ENCODE peak calls at places on chromosomes 6 and 20, in five cellular contexts. F, O, I, Z and Y are unnamed samples.

GRCh38 chr6:13428528-13429405 is 58.6 kb downstream of the GFOD1 start:
- DNase-seq in I (no peak), O (no peak), F (no peak), Z (peak), Y (no peak)

GRCh38 chr6:99073223-99073622 is 125.5 kb upstream of the FBXL4 start:
- DNase-seq in F (no peak), Z (no peak), O (no peak), I (no peak), Y (no peak)

GRCh38 chr6:28838289-28838633 is 85.5 kb downstream of the TRIM27 start:
- DNase-seq in O (peak), F (peak), Z (peak), I (peak), Y (peak)

GRCh38 chr20:39961667-39962066 is 727.4 kb downstream of the MAFB start:
- DNase-seq in F (no peak), I (no peak), Z (peak), O (no peak), Y (no peak)

GRCh38 chr6:164045082-164045481 is 630.6 kb downstream of the QKI start:
- DNase-seq in O (no peak), F (no peak), I (no peak), Z (no peak), Y (no peak)

GRCh38 chr6:147936703-147937102 is 405.9 kb upstream of the SASH1 start:
- DNase-seq in O (no peak), I (no peak), Z (no peak), F (no peak), Y (no peak)

GRCh38 chr6:109800771-109801170 is 109.7 kb downstream of the FIG4 start:
- DNase-seq in Z (no peak), F (no peak), I (no peak), O (no peak), Y (no peak)

GRCh38 chr6:2229742-2230141 is 15.7 kb downstream of the GMDS start:
- DNase-seq in F (no peak), I (no peak), O (no peak), Z (peak), Y (no peak)

GRCh38 chr20:40717343-40717865 is 28.4 kb upstream of the MAFB start:
- DNase-seq in I (no peak), O (no peak), F (no peak), Z (no peak), Y (no peak)

GRCh38 chr20:25452333-25452732 is 44.9 kb downstream of the GINS1 start:
- DNase-seq in I (no peak), F (no peak), Z (no peak), O (no peak), Y (no peak)

GRCh38 chr6:140663772-140664171 is 1289.3 kb upstream of the CITED2 start:
- DNase-seq in I (no peak), O (no peak), Z (no peak), F (no peak), Y (no peak)

GRCh38 chr6:142947702-142948480 is 2.9 kb upstream of the HIVEP2 start:
- DNase-seq in F (no peak), Z (no peak), I (no peak), O (no peak), Y (no peak)

GRCh38 chr6:139409026-139409425 is 34.6 kb upstream of the CITED2 start:
- DNase-seq in F (no peak), I (no peak), Z (no peak), O (no peak), Y (peak)

GRCh38 chr6:147053311-147053921 is 150.8 kb upstream of the STXBP5 start:
- DNase-seq in Z (peak), F (no peak), O (no peak), I (no peak), Y (no peak)

GRCh38 chr6:938271-939046 is 245.5 kb upstream of the EXOC2 start:
- DNase-seq in Z (peak), F (no peak), O (no peak), I (no peak), Y (no peak)
- H3K4me3 ChIP-seq in Z (no peak), F (no peak), O (no peak), I (no peak), Y (no peak)

DNA sequence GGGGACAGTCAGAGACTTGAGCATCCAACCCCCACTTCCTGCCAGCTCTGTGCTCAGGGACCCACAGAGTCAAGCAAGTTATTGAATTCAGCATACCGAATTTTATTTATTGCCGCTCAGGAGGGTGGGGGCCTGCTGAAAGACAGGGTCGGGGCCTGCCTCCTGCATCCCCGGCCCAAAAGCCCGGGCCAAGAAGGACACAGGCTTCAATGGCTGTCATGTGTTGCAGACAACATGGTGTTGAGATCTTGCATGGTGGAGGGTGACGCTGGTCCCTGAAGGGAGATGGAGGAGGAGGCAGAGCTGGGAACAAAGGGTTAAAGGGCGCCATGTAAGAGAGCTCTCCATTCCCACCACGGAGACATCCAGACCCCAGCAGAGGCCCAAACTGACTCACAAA is 698 bp downstream of the SFTA2 start:
- DNase-seq in Z (no peak), F (no peak), I (no peak), O (no peak), Y (no peak)
- H3K4me3 ChIP-seq in Z (no peak), F (no peak), I (no peak), O (no peak), Y (no peak)

GRCh38 chr6:87903299-87903698 is 144.3 kb upstream of the SPACA1 start:
- DNase-seq in O (no peak), F (no peak), I (no peak), Z (peak), Y (no peak)
- H3K4me3 ChIP-seq in O (no peak), F (no peak), I (no peak), Z (no peak), Y (no peak)

GRCh38 chr20:53825282-53825681 is 231.6 kb upstream of the ZNF217 start:
- DNase-seq in I (no peak), Z (no peak), O (no peak), F (no peak), Y (no peak)

GRCh38 chr20:53826090-53826489 is 232.5 kb upstream of the ZNF217 start:
- DNase-seq in O (no peak), Z (no peak), I (no peak), F (no peak), Y (no peak)

GRCh38 chr20:53827292-53827995 is 233.8 kb upstream of the ZNF217 start:
- DNase-seq in O (no peak), Z (no peak), I (no peak), F (no peak), Y (no peak)

GRCh38 chr20:53827996-53828672 is 234.5 kb upstream of the ZNF217 start:
- DNase-seq in Z (no peak), O (no peak), I (no peak), F (no peak), Y (peak)

GRCh38 chr20:53826597-53827291 is 233.1 kb upstream of the ZNF217 start:
- DNase-seq in F (no peak), O (no peak), I (no peak), Z (no peak), Y (no peak)
- H3K4me3 ChIP-seq in F (no peak), O (no peak), I (no peak), Z (no peak), Y (no peak)